ENCODE peak calls at places on chromosomes 1 and 21, in ten cellular contexts. B is bronchial epithelial cell; L is activated CD4-positive, alpha-beta T cell treated with anti-CD3 and anti-CD28 coated beads, Interleukin-2, amount 10 ng/mL, durations not matched to agents 7 days and 5 days; V is heart right ventricle; I is RWPE1; Z is HCT116; H is gastrocnemius medialis; F is iris pigment epithelial cell; A is CD8-positive, alpha-beta T cell; R is RCC 7860. Q is an unnamed sample.

GRCh38 chr1:34322969-34323368 is 146.3 kb downstream of the C1orf94 start:
- DNase-seq in Z (no peak), L (no peak), I (no peak), B (no peak), V (no peak), A (no peak), F (no peak), H (no peak), R (no peak), Q (no peak)

GRCh38 chr1:211830055-211830329 is 571 bp downstream of the LPGAT1 start:
- DNase-seq in L (peak), I (peak), A (no peak), F (no peak), R (no peak), H (no peak), V (no peak), B (no peak), Z (no peak), Q (no peak)

GRCh38 chr1:116033322-116033721 is 57.0 kb downstream of the SLC22A15 start:
- DNase-seq in I (peak), F (no peak), R (no peak), A (no peak), H (no peak), L (no peak), B (peak), V (no peak), Z (no peak), Q (no peak)

GRCh38 chr21:23853796-23854379 is 1753.4 kb downstream of the MRPL39 start:
- DNase-seq in Z (no peak), L (peak), A (no peak), R (no peak), H (no peak), I (peak), B (peak), V (no peak), F (peak), Q (no peak)

GRCh38 chr21:17775431-17776126 is 43.6 kb downstream of the C21orf91 start:
- DNase-seq in B (no peak), R (no peak), H (no peak), F (no peak), L (peak), A (peak), I (no peak), V (no peak), Z (no peak), Q (no peak)

GRCh38 chr1:55337801-55338447 is 122.8 kb upstream of the USP24 start:
- DNase-seq in Z (peak), I (peak), R (peak), A (no peak), L (peak), H (no peak), V (no peak), B (peak), F (peak), Q (peak)

GRCh38 chr1:208007938-208008342 is 97.0 kb upstream of the CD34 start:
- DNase-seq in I (peak), H (no peak), V (no peak), L (no peak), A (no peak), B (peak), R (peak), F (peak), Z (no peak), Q (peak)

GRCh38 chr1:28580706-28581530 is 11.1 kb upstream of the RAB42 start:
- DNase-seq in V (no peak), I (peak), H (no peak), L (peak), F (peak), B (peak), R (peak), Z (no peak), A (no peak), Q (no peak)

GRCh38 chr1:37477198-37477931 is 3.0 kb downstream of the ZC3H12A start:
- DNase-seq in L (peak), A (peak), Z (no peak), B (peak), H (no peak), I (peak), F (peak), R (peak), V (peak), Q (no peak)

GRCh38 chr1:47926461-47926999 is 70.7 kb downstream of the TRABD2B start:
- DNase-seq in R (no peak), Z (no peak), H (no peak), B (no peak), F (no peak), A (no peak), L (no peak), I (no peak), V (no peak), Q (no peak)

GRCh38 chr1:66933887-66934700 is 9.3 kb downstream of the MIER1 start:
- DNase-seq in Z (no peak), F (no peak), L (no peak), R (no peak), A (no peak), I (no peak), V (no peak), B (peak), H (no peak), Q (no peak)

GRCh38 chr1:63833346-63834065 is 59.7 kb downstream of the ROR1 start:
- DNase-seq in V (no peak), R (no peak), Z (no peak), B (no peak), L (no peak), I (no peak), F (no peak), H (no peak), A (no peak), Q (no peak)

GRCh38 chr1:204092632-204093420 is 19.9 kb downstream of the SOX13 start:
- DNase-seq in B (no peak), V (no peak), L (no peak), F (no peak), I (no peak), R (no peak), H (no peak), A (no peak), Z (no peak), Q (no peak)

GRCh38 chr1:225834417-225835329 is 24.7 kb downstream of the EPHX1 start:
- DNase-seq in R (no peak), I (no peak), L (no peak), V (peak), H (peak), F (peak), Z (no peak), A (no peak), B (no peak), Q (no peak)

GRCh38 chr21:33514234-33514633 is 22.7 kb upstream of the DNAJC28 start:
- DNase-seq in Z (no peak), H (no peak), F (peak), L (no peak), I (no peak), R (no peak), B (no peak), A (no peak), V (no peak), Q (no peak)

GRCh38 chr1:25817840-25818501 is 1.8 kb upstream of the MTFR1L start:
- DNase-seq in L (no peak), I (no peak), A (no peak), R (no peak), Z (no peak), H (peak), B (peak), F (no peak), V (no peak), Q (no peak)

GRCh38 chr1:62494137-62494536 is 57.3 kb downstream of the USP1 start:
- DNase-seq in F (no peak), H (no peak), B (no peak), Z (no peak), A (no peak), L (no peak), V (no peak), I (no peak), R (no peak), Q (no peak)

GRCh38 chr1:154849645-154850131 is 20.4 kb downstream of the KCNN3 start:
- DNase-seq in V (no peak), R (no peak), L (no peak), I (no peak), H (no peak), B (no peak), Z (no peak), A (no peak), F (no peak), Q (no peak)

GRCh38 chr1:91015358-91015780 is 6.5 kb downstream of the ZNF644 start:
- DNase-seq in I (peak), A (no peak), L (no peak), F (no peak), R (no peak), H (no peak), B (peak), V (no peak), Z (no peak), Q (no peak)

GRCh38 chr1:157496121-157496526 is 56.2 kb downstream of the FCRL5 start:
- DNase-seq in I (peak), F (peak), R (peak), B (peak), H (no peak), A (no peak), L (peak), Z (peak), V (no peak), Q (no peak)

GRCh38 chr1:53769184-53769583 is 30.2 kb upstream of the GLIS1 start:
- DNase-seq in F (no peak), V (no peak), Z (no peak), A (no peak), H (no peak), R (no peak), B (no peak), I (no peak), L (no peak), Q (no peak)

GRCh38 chr1:119587328-119587727 is 60.7 kb downstream of the ZNF697 start:
- DNase-seq in I (no peak), Z (no peak), L (no peak), B (no peak), V (no peak), R (peak), H (no peak), A (no peak), F (peak), Q (peak)

GRCh38 chr1:206925116-206925736 is 3.5 kb upstream of the FCMR start:
- DNase-seq in Z (no peak), L (peak), H (no peak), B (no peak), V (peak), A (peak), I (no peak), F (no peak), R (no peak), Q (no peak)

GRCh38 chr21:35204850-35205564 is 155.9 kb upstream of the RUNX1 start:
- DNase-seq in A (no peak), I (no peak), B (no peak), H (peak), Z (no peak), R (no peak), F (peak), L (no peak), V (peak), Q (no peak)

GRCh38 chr1:202618387-202619022 is 91.7 kb downstream of the SYT2 start:
- DNase-seq in A (no peak), H (no peak), Z (no peak), V (no peak), L (no peak), B (peak), F (peak), R (peak), I (peak), Q (no peak)

GRCh38 chr1:150021191-150021688 is 10.7 kb upstream of the OTUD7B start:
- DNase-seq in F (no peak), L (no peak), Z (no peak), H (no peak), V (no peak), A (no peak), I (no peak), B (no peak), R (peak), Q (peak)